ENCODE peak calls at places on chromosome 13, in five cellular contexts. V is left lung, Z is neural progenitor cell, Q is uterus, I is neuronal stem cell. P is an unnamed sample. For H3K9me3, the result is how much of the 10 kb centered on the place peaks cover.

GRCh38 chr13:96200810-96201209 is 110.9 kb downstream of the HS6ST3 start:
- DNase-seq in V (no peak), Z (no peak), Q (no peak), I (no peak), P (no peak)

GRCh38 chr13:26037302-26037701 is 14.5 kb downstream of the SHISA2 start:
- DNase-seq in V (no peak), Z (peak), Q (no peak), I (peak), P (no peak)

GRCh38 chr13:31073859-31074718 is 87.6 kb downstream of the HSPH1 start:
- DNase-seq in V (no peak), Z (peak), Q (no peak), I (peak), P (no peak)

GRCh38 chr13:89115307-89115706 is 1444.1 kb downstream of the SLITRK5 start:
- DNase-seq in V (no peak), Z (peak), Q (no peak), I (no peak), P (no peak)

GRCh38 chr13:38530492-38530891 is 156.4 kb upstream of the FREM2 start:
- DNase-seq in V (no peak), Z (no peak), Q (no peak), I (no peak), P (no peak)

GRCh38 chr13:97600438-97601080 is 166.6 kb downstream of the RAP2A start:
- DNase-seq in V (no peak), Z (no peak), Q (no peak), I (no peak), P (no peak)

GRCh38 chr13:110944121-110944967 is 29.5 kb upstream of the ANKRD10 start:
- DNase-seq in V (no peak), Z (peak), Q (no peak), I (no peak), P (no peak)

GRCh38 chr13:110317496-110318195 is 10.6 kb downstream of the COL4A2 start:
- DNase-seq in V (no peak), Z (no peak), Q (no peak), I (no peak), P (no peak)

GRCh38 chr13:50277906-50278305 is 262.7 kb downstream of the KCNRG start:
- DNase-seq in V (no peak), Z (no peak), Q (no peak), I (no peak), P (no peak)

GRCh38 chr13:106484755-106485193 is 50.7 kb downstream of the EFNB2 start:
- DNase-seq in V (peak), Z (no peak), Q (no peak), I (no peak), P (no peak)

GRCh38 chr13:114063545-114064515 is 68.6 kb downstream of the RASA3 start:
- DNase-seq in V (peak), Z (peak), Q (peak), I (no peak), P (no peak)

GRCh38 chr13:45490068-45490467 is 25.3 kb downstream of the COG3 start:
- DNase-seq in V (no peak), Z (no peak), Q (no peak), I (no peak), P (no peak)

GRCh38 chr13:110137677-110138008 is 169.3 kb downstream of the COL4A1 start:
- DNase-seq in V (peak), Z (peak), Q (no peak), I (no peak), P (no peak)

GRCh38 chr13:73828811-73829210 is 305.4 kb downstream of the KLF12 start:
- DNase-seq in V (no peak), Z (no peak), Q (no peak), I (no peak), P (no peak)

GRCh38 chr13:45051315-45051714 is 62.0 kb downstream of the GPALPP1 start:
- DNase-seq in V (no peak), Z (no peak), Q (no peak), I (no peak), P (no peak)

GRCh38 chr13:40611004-40611403 is 55.4 kb downstream of the FOXO1 start:
- DNase-seq in V (no peak), Z (no peak), Q (no peak), I (no peak), P (no peak)

GRCh38 chr13:108115739-108116138 is 99.6 kb downstream of the LIG4 start:
- DNase-seq in V (no peak), Z (no peak), Q (no peak), I (no peak), P (no peak)

GRCh38 chr13:59274958-59275727 is 888.6 kb downstream of the DIAPH3 start:
- DNase-seq in V (no peak), Z (no peak), Q (no peak), I (no peak), P (no peak)

GRCh38 chr13:100434010-100434763 is 154.4 kb downstream of the GGACT start:
- DNase-seq in V (no peak), Z (no peak), Q (no peak), I (no peak), P (no peak)

GRCh38 chr13:46605089-46605488 is 52.1 kb downstream of the LRCH1 start:
- DNase-seq in V (no peak), Z (no peak), Q (peak), I (no peak), P (no peak)

GRCh38 chr13:46602531-46602930 is 49.6 kb downstream of the LRCH1 start:
- DNase-seq in V (no peak), Z (no peak), Q (no peak), I (no peak), P (no peak)

GRCh38 chr13:46603165-46603603 is 50.2 kb downstream of the LRCH1 start:
- DNase-seq in V (no peak), Z (peak), Q (no peak), I (no peak), P (no peak)

GRCh38 chr13:46605824-46606554 is 53.0 kb downstream of the LRCH1 start:
- DNase-seq in V (no peak), Z (no peak), Q (no peak), I (no peak), P (no peak)

DNA sequence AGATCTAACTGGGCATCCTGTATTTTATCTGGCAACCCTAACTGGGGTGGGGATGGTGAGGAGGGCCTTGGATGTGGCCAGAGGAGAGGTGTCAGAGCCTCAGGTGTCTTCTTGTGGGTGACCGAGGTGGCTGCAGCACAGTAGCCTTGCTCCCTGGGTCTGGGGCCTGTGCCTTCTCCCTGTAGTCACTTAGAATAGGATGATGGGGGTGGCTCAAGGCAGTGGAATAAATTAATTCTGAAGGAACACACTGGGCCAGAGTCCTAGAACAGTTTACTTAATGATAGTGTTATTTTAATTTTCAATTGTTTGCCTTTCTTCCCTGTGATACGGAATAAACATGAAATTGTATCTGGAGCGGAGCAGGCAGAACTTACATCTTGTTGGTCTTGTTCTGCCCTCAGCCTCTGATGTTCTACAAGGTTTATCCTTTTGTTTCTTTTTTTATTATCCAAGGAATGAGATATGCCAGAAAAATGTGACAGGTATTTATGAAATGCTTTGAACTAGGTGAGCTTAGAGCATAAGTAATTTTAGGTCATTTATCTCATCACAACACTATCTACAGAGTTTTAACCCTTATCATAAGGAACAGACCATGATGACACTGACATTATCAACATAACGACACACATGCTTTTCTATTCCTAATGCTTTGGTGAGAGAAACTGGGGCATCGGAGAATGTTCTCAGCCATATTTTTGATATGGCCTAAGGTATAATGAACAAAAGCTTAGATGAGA is 51.4 kb downstream of the LRCH1 start:
- DNase-seq in V (no peak), Z (no peak), Q (no peak), I (no peak), P (no peak)
- H3K9me3 ChIP-seq in V (under half), Z (under half), Q (under half), I (under half), P (under half)

GRCh38 chr13:22311734-22312404 is 641.0 kb downstream of the FGF9 start:
- DNase-seq in V (no peak), Z (no peak), Q (no peak), I (no peak), P (no peak)

GRCh38 chr13:22312405-22312803 is 641.5 kb downstream of the FGF9 start:
- DNase-seq in V (no peak), Z (no peak), Q (no peak), I (no peak), P (no peak)

GRCh38 chr13:22316494-22317025 is 645.7 kb downstream of the FGF9 start:
- DNase-seq in V (no peak), Z (no peak), Q (no peak), I (no peak), P (no peak)
- H3K9me3 ChIP-seq in V (under half), Z (under half), Q (under half), I (under half), P (under half)

DNA sequence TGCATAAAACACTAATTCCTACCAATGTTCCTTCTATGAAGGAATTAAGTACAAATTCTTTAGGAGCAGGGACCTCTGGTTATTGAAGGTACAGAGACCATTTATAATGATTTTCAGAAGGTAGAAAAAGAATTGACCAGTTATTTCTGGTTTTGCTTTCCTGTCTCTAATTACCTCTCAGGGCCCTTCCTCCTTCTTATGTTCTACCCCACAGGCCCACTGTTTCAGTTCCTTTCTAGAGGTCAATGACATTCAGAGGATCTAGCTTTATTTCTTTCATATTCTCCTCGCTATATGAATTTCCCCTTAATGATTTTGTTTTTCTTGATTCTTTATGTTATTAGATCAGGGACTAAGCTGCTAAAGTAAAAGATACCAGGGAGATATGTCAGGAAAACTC is 345.0 kb upstream of the SPRY2 start:
- DNase-seq in V (no peak), Z (no peak), Q (no peak), I (no peak), P (no peak)
- H3K9me3 ChIP-seq in V (under half), Z (under half), Q (under half), I (under half), P (under half)

DNA sequence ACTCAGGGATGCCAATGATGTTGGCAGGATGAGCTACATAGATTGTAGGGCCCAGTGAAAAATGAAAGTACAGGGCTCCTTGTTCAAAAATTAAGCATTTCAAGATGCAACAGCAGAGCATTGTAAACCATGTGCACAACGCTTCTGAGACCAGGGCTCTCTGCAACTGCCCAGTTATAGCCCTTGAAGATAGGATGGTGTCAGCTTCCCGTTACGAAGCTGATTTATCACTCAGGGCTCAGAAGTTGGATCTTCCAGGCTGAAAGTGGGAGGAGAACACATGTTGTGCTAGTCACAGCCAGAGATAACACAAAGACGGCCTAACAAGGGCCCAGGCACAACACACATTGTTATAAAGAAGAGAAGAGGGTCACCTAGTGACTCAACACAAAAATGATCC is 466.7 kb downstream of the TUBA3C start:
- DNase-seq in V (no peak), Z (no peak), Q (no peak), I (no peak), P (no peak)
- H3K9me3 ChIP-seq in V (under half), Z (under half), Q (under half), I (under half), P (under half)

DNA sequence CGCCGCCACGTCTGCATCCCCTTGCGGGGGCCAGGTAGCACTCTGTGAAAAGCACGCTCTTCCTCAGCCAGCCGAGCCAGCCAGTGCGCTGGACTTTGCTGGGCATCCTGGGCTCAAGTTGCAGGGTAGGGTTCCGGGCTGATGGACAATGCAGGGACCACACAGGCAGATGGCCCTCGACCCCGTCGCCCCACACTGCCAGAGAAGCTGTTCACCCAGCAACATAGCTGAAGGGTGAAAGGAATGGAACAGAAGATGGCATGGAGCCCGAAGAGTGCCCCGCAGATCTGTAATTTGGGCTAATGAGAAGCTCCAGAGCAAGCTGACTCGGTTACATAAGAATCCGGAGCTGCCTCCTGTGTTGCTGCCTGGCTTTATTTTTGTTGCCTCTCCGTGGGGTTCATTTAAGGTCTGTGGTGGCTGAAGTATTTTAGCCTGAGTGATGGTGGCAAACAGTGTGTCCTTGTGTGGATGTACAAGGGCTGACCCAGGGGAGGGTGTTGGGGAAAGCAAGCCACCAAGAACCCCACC is 105.8 kb downstream of the SOX1 start:
- DNase-seq in V (no peak), Z (peak), Q (no peak), I (no peak), P (no peak)
- H3K9me3 ChIP-seq in V (under half), Z (under half), Q (under half), I (under half), P (under half)